ENCODE peak calls at places on chromosome 4, in five cellular contexts. R is activated CD8-positive, alpha-beta memory T cell treated with anti-CD3 and anti-CD28 coated beads for 48 hours; P is OCI-LY7; M is LoVo; I is RWPE1. D is an unnamed sample.

GRCh38 chr4:156021298-156021697 is 67.6 kb upstream of the CTSO start:
- DNase-seq in I (no peak), M (no peak), P (no peak), R (no peak), D (peak; percentile 93)

GRCh38 chr4:94548571-94548970 is 96.8 kb downstream of the PDLIM5 start:
- DNase-seq in I (peak; percentile 72), M (peak; percentile 88), P (no peak), R (no peak), D (peak; percentile 71)

GRCh38 chr4:571838-572572 is 4.1 kb downstream of the TMEM271 start:
- DNase-seq in I (no peak), R (no peak), M (no peak), P (no peak), D (no peak)

GRCh38 chr4:159547645-159548308 is 444.9 kb downstream of the RAPGEF2 start:
- DNase-seq in P (no peak), R (no peak), M (peak; percentile 28), I (peak; percentile 50), D (no peak)

GRCh38 chr4:47839259-47839658 is 1.4 kb upstream of the CORIN start:
- DNase-seq in R (no peak), M (no peak), I (no peak), P (peak; percentile 38), D (peak; percentile 23)

GRCh38 chr4:108533245-108533844 is 87.0 kb upstream of the RPL34 start:
- DNase-seq in M (no peak), I (no peak), P (no peak), R (no peak), D (peak; percentile 27)

GRCh38 chr4:175453456-175453855 is 358.6 kb downstream of the GPM6A start:
- DNase-seq in I (no peak), M (no peak), R (no peak), P (no peak), D (no peak)

GRCh38 chr4:41466249-41466648 is 71.7 kb upstream of the LIMCH1 start:
- DNase-seq in R (no peak), I (no peak), P (no peak), M (no peak), D (no peak)

GRCh38 chr4:95544433-95545103 is 4.2 kb downstream of the UNC5C start:
- DNase-seq in I (no peak), R (no peak), M (no peak), P (no peak), D (peak; percentile 56)

GRCh38 chr4:16597829-16598228 is 300.6 kb downstream of the LDB2 start:
- DNase-seq in R (no peak), P (no peak), I (no peak), M (no peak), D (no peak)

GRCh38 chr4:150799207-150799606 is 215.9 kb downstream of the LRBA start:
- DNase-seq in R (no peak), P (no peak), M (no peak), I (no peak), D (no peak)

GRCh38 chr4:183349673-183350072 is 27.4 kb upstream of the CLDN24 start:
- DNase-seq in M (no peak), P (no peak), R (no peak), I (peak; percentile 68), D (no peak)

GRCh38 chr4:110128092-110128989 is 70.1 kb downstream of the ELOVL6 start:
- DNase-seq in P (no peak), I (peak; percentile 59), M (no peak), R (no peak), D (no peak)

GRCh38 chr4:184097240-184097619 is 120.4 kb downstream of the ENPP6 start:
- DNase-seq in M (no peak), P (no peak), R (no peak), I (no peak), D (peak; percentile 54)

GRCh38 chr4:153645183-153645582 is 38.9 kb upstream of the TLR2 start:
- DNase-seq in M (no peak), I (no peak), P (no peak), R (no peak), D (peak; percentile 22)

GRCh38 chr4:156889616-156890594 is 81.7 kb downstream of the PDGFC start:
- DNase-seq in R (no peak), I (no peak), M (no peak), P (no peak), D (peak; percentile 80)

GRCh38 chr4:21699437-21699836 is 249.1 kb downstream of the KCNIP4 start:
- DNase-seq in I (no peak), M (no peak), R (no peak), P (no peak), D (no peak)

GRCh38 chr4:48815483-48815882 is 15.4 kb upstream of the OCIAD1 start:
- DNase-seq in P (peak; percentile 65), I (no peak), M (no peak), R (no peak), D (peak; percentile 47)

GRCh38 chr4:12852338-12853307 is 631.5 kb downstream of the RAB28 start:
- DNase-seq in P (peak; percentile 44), R (no peak), M (peak; percentile 75), I (peak; percentile 22), D (peak; percentile 3)

GRCh38 chr4:176635372-176636261 is 157.1 kb downstream of the VEGFC start:
- DNase-seq in I (peak; percentile 67), P (no peak), M (peak; percentile 49), R (no peak), D (no peak)

GRCh38 chr4:61799794-61800193 is 599.7 kb downstream of the ADGRL3 start:
- DNase-seq in R (no peak), I (no peak), P (no peak), M (no peak), D (no peak)

GRCh38 chr4:184648220-184649025 is 824 bp downstream of the CASP3 start:
- DNase-seq in R (peak; percentile 11), M (peak; percentile 20), I (peak; percentile 30), P (peak; percentile 72), D (no peak)

GRCh38 chr4:33091961-33092360 is 2371.8 kb downstream of the PCDH7 start:
- DNase-seq in M (no peak), R (no peak), I (no peak), P (no peak), D (no peak)

GRCh38 chr4:7933631-7934510 is 5.8 kb downstream of the AFAP1 start:
- DNase-seq in R (no peak), M (no peak), I (no peak), P (no peak), D (peak; percentile 7)

GRCh38 chr4:74682567-74683359 is 111.6 kb downstream of the BTC start:
- DNase-seq in R (no peak), P (no peak), M (peak; percentile 93), I (peak; percentile 63), D (no peak)

GRCh38 chr4:70932984-70933383 is 30.8 kb downstream of the MOB1B start:
- DNase-seq in R (no peak), P (no peak), M (no peak), I (no peak), D (no peak)

GRCh38 chr4:107997001-107997788 is 7.5 kb downstream of the HADH start:
- DNase-seq in M (no peak), P (no peak), R (no peak), I (no peak), D (peak; percentile 78)

GRCh38 chr4:151408630-151409469 is at the start of gene FHIP1A:
- DNase-seq in I (peak; percentile 89), P (peak; percentile 63), M (peak; percentile 94), R (peak; percentile 33), D (no peak)

D was measured in MV-4-11.